ENCODE peak calls at places on chromosomes 5 and 9, in six cellular contexts. One of them, this sample, is unnamed.

GRCh38 chr5:172624083-172624995 is 16.7 kb upstream of the NEURL1B start:
- DNase-seq in T-helper 1 cell: no peak
- DNase-seq in substantia nigra: no peak
- DNase-seq in H9: no peak
- DNase-seq in ELR: no peak
- DNase-seq in heart right ventricle: no peak
- DNase-seq in this sample: no peak

GRCh38 chr5:72587909-72588308 is 80.7 kb upstream of the ZNF366 start:
- DNase-seq in T-helper 1 cell: no peak
- DNase-seq in substantia nigra: no peak
- DNase-seq in H9: no peak
- DNase-seq in ELR: peak
- DNase-seq in heart right ventricle: no peak
- DNase-seq in this sample: no peak

GRCh38 chr5:55934117-55934613 is 60.6 kb downstream of the IL6ST start:
- DNase-seq in T-helper 1 cell: no peak
- DNase-seq in substantia nigra: no peak
- DNase-seq in H9: no peak
- DNase-seq in ELR: no peak
- DNase-seq in heart right ventricle: no peak
- DNase-seq in this sample: no peak

GRCh38 chr9:19199012-19199411 is 31.5 kb upstream of the DENND4C start:
- DNase-seq in T-helper 1 cell: no peak
- DNase-seq in substantia nigra: no peak
- DNase-seq in H9: no peak
- DNase-seq in ELR: no peak
- DNase-seq in heart right ventricle: no peak
- DNase-seq in this sample: no peak

GRCh38 chr5:112569596-112569995 is 150.5 kb upstream of the EPB41L4A start:
- DNase-seq in T-helper 1 cell: no peak
- DNase-seq in substantia nigra: no peak
- DNase-seq in H9: no peak
- DNase-seq in ELR: no peak
- DNase-seq in heart right ventricle: no peak
- DNase-seq in this sample: no peak

GRCh38 chr5:135186662-135187522 is 152.9 kb upstream of the PITX1 start:
- DNase-seq in T-helper 1 cell: no peak
- DNase-seq in substantia nigra: no peak
- DNase-seq in H9: no peak
- DNase-seq in ELR: no peak
- DNase-seq in heart right ventricle: no peak
- DNase-seq in this sample: no peak

GRCh38 chr5:137758719-137759312 is 4.7 kb upstream of the HNRNPA0 start:
- DNase-seq in T-helper 1 cell: no peak
- DNase-seq in substantia nigra: no peak
- DNase-seq in H9: no peak
- DNase-seq in ELR: peak
- DNase-seq in heart right ventricle: no peak
- DNase-seq in this sample: no peak

GRCh38 chr9:117552811-117553210 is 138.0 kb upstream of the ASTN2 start:
- DNase-seq in T-helper 1 cell: no peak
- DNase-seq in substantia nigra: no peak
- DNase-seq in H9: no peak
- DNase-seq in ELR: no peak
- DNase-seq in heart right ventricle: no peak
- DNase-seq in this sample: no peak

GRCh38 chr9:5587024-5587423 is 41.9 kb upstream of the RIC1 start:
- DNase-seq in T-helper 1 cell: no peak
- DNase-seq in substantia nigra: no peak
- DNase-seq in H9: no peak
- DNase-seq in ELR: peak
- DNase-seq in heart right ventricle: no peak
- DNase-seq in this sample: no peak

GRCh38 chr9:113503131-113503541 is 39.6 kb downstream of the RGS3 start:
- DNase-seq in T-helper 1 cell: no peak
- DNase-seq in substantia nigra: no peak
- DNase-seq in H9: no peak
- DNase-seq in ELR: no peak
- DNase-seq in heart right ventricle: no peak
- DNase-seq in this sample: no peak

GRCh38 chr5:74375271-74375670 is 265.3 kb downstream of the ENC1 start:
- DNase-seq in T-helper 1 cell: no peak
- DNase-seq in substantia nigra: no peak
- DNase-seq in H9: no peak
- DNase-seq in ELR: no peak
- DNase-seq in heart right ventricle: no peak
- DNase-seq in this sample: no peak

GRCh38 chr9:77016526-77017504 is 2.6 kb upstream of the FOXB2 start:
- DNase-seq in T-helper 1 cell: no peak
- DNase-seq in substantia nigra: no peak
- DNase-seq in H9: peak
- DNase-seq in ELR: no peak
- DNase-seq in heart right ventricle: no peak
- DNase-seq in this sample: no peak

GRCh38 chr5:5063533-5063953 is 76.6 kb upstream of the ADAMTS16 start:
- DNase-seq in T-helper 1 cell: no peak
- DNase-seq in substantia nigra: no peak
- DNase-seq in H9: peak
- DNase-seq in ELR: peak
- DNase-seq in heart right ventricle: no peak
- DNase-seq in this sample: no peak

GRCh38 chr5:56986631-56986957 is 34.7 kb upstream of the MIER3 start:
- DNase-seq in T-helper 1 cell: no peak
- DNase-seq in substantia nigra: no peak
- DNase-seq in H9: no peak
- DNase-seq in ELR: peak
- DNase-seq in heart right ventricle: no peak
- DNase-seq in this sample: no peak

GRCh38 chr9:132946624-132947295 is 2.3 kb upstream of the TSC1 start:
- DNase-seq in T-helper 1 cell: no peak
- DNase-seq in substantia nigra: no peak
- DNase-seq in H9: peak
- DNase-seq in ELR: peak
- DNase-seq in heart right ventricle: no peak
- DNase-seq in this sample: no peak

GRCh38 chr9:131275332-131276106 is 791 bp downstream of the FAM78A start:
- DNase-seq in T-helper 1 cell: no peak
- DNase-seq in substantia nigra: no peak
- DNase-seq in H9: peak
- DNase-seq in ELR: no peak
- DNase-seq in heart right ventricle: peak
- DNase-seq in this sample: no peak

GRCh38 chr5:126002222-126002897 is 420.8 kb upstream of the GRAMD2B start:
- DNase-seq in T-helper 1 cell: no peak
- DNase-seq in substantia nigra: no peak
- DNase-seq in H9: no peak
- DNase-seq in ELR: no peak
- DNase-seq in heart right ventricle: peak
- DNase-seq in this sample: no peak

GRCh38 chr5:132557425-132557805 is 638 bp downstream of the RAD50 start:
- DNase-seq in T-helper 1 cell: no peak
- DNase-seq in substantia nigra: no peak
- DNase-seq in H9: peak
- DNase-seq in ELR: peak
- DNase-seq in heart right ventricle: peak
- DNase-seq in this sample: peak

GRCh38 chr9:35506359-35506758 is 16.4 kb downstream of the RUSC2 start:
- DNase-seq in T-helper 1 cell: no peak
- DNase-seq in substantia nigra: no peak
- DNase-seq in H9: no peak
- DNase-seq in ELR: no peak
- DNase-seq in heart right ventricle: no peak
- DNase-seq in this sample: no peak

GRCh38 chr5:154117930-154118329 is 72.6 kb upstream of the GALNT10 start:
- DNase-seq in T-helper 1 cell: no peak
- DNase-seq in substantia nigra: no peak
- DNase-seq in H9: no peak
- DNase-seq in ELR: no peak
- DNase-seq in heart right ventricle: no peak
- DNase-seq in this sample: no peak

GRCh38 chr5:33470544-33470943 is 29.8 kb downstream of the TARS1 start:
- DNase-seq in T-helper 1 cell: no peak
- DNase-seq in substantia nigra: no peak
- DNase-seq in H9: no peak
- DNase-seq in ELR: no peak
- DNase-seq in heart right ventricle: no peak
- DNase-seq in this sample: no peak

GRCh38 chr9:13213337-13213736 is 66.2 kb downstream of the MPDZ start:
- DNase-seq in T-helper 1 cell: no peak
- DNase-seq in substantia nigra: no peak
- DNase-seq in H9: no peak
- DNase-seq in ELR: peak
- DNase-seq in heart right ventricle: no peak
- DNase-seq in this sample: no peak

GRCh38 chr9:129863059-129863690 is 27.9 kb downstream of the USP20 start:
- DNase-seq in T-helper 1 cell: peak
- DNase-seq in substantia nigra: no peak
- DNase-seq in H9: peak
- DNase-seq in ELR: peak
- DNase-seq in heart right ventricle: no peak
- DNase-seq in this sample: no peak

GRCh38 chr5:6602441-6602840 is 30.4 kb downstream of the NSUN2 start:
- DNase-seq in T-helper 1 cell: no peak
- DNase-seq in substantia nigra: no peak
- DNase-seq in H9: no peak
- DNase-seq in ELR: no peak
- DNase-seq in heart right ventricle: no peak
- DNase-seq in this sample: no peak

GRCh38 chr5:145554399-145554798 is 280.7 kb downstream of the PRELID2 start:
- DNase-seq in T-helper 1 cell: no peak
- DNase-seq in substantia nigra: no peak
- DNase-seq in H9: no peak
- DNase-seq in ELR: peak
- DNase-seq in heart right ventricle: no peak
- DNase-seq in this sample: no peak

GRCh38 chr5:54385994-54386393 is 69.5 kb upstream of the HSPB3 start:
- DNase-seq in T-helper 1 cell: no peak
- DNase-seq in substantia nigra: no peak
- DNase-seq in H9: no peak
- DNase-seq in ELR: no peak
- DNase-seq in heart right ventricle: no peak
- DNase-seq in this sample: no peak

GRCh38 chr9:89999176-89999533 is 394.3 kb downstream of the GADD45G start:
- DNase-seq in T-helper 1 cell: no peak
- DNase-seq in substantia nigra: no peak
- DNase-seq in H9: no peak
- DNase-seq in ELR: no peak
- DNase-seq in heart right ventricle: no peak
- DNase-seq in this sample: no peak

GRCh38 chr5:128631771-128632170 is 93.7 kb upstream of the FBN2 start:
- DNase-seq in T-helper 1 cell: no peak
- DNase-seq in substantia nigra: no peak
- DNase-seq in H9: no peak
- DNase-seq in ELR: no peak
- DNase-seq in heart right ventricle: no peak
- DNase-seq in this sample: no peak

GRCh38 chr9:124810513-124811355 is 33.8 kb downstream of the OLFML2A start:
- DNase-seq in T-helper 1 cell: no peak
- DNase-seq in substantia nigra: no peak
- DNase-seq in H9: peak
- DNase-seq in ELR: peak
- DNase-seq in heart right ventricle: no peak
- DNase-seq in this sample: no peak

GRCh38 chr5:31935702-31936347 is 238.3 kb downstream of the GOLPH3 start:
- DNase-seq in T-helper 1 cell: no peak
- DNase-seq in substantia nigra: no peak
- DNase-seq in H9: no peak
- DNase-seq in ELR: peak
- DNase-seq in heart right ventricle: no peak
- DNase-seq in this sample: no peak

GRCh38 chr5:76086060-76086459 is 2.9 kb downstream of the SV2C start:
- DNase-seq in T-helper 1 cell: no peak
- DNase-seq in substantia nigra: no peak
- DNase-seq in H9: no peak
- DNase-seq in ELR: no peak
- DNase-seq in heart right ventricle: no peak
- DNase-seq in this sample: no peak

GRCh38 chr9:107513464-107514092 is 24.0 kb upstream of the KLF4 start:
- DNase-seq in T-helper 1 cell: no peak
- DNase-seq in substantia nigra: no peak
- DNase-seq in H9: no peak
- DNase-seq in ELR: no peak
- DNase-seq in heart right ventricle: no peak
- DNase-seq in this sample: no peak

GRCh38 chr5:79938468-79938867 is 52.6 kb downstream of the MTX3 start:
- DNase-seq in T-helper 1 cell: no peak
- DNase-seq in substantia nigra: no peak
- DNase-seq in H9: peak
- DNase-seq in ELR: no peak
- DNase-seq in heart right ventricle: no peak
- DNase-seq in this sample: no peak